ENCODE peak calls at places on chromosome 22, in eight cellular contexts. I, R, X, N, F, T, E and B are unnamed samples.

GRCh38 chr22:40247976-40248375 is 70.3 kb downstream of the TNRC6B start:
- DNase-seq in I (no peak), R (peak), X (no peak), N (no peak), F (no peak), T (no peak), E (no peak), B (no peak)

GRCh38 chr22:47168900-47169800 is 406.7 kb downstream of the TBC1D22A start:
- DNase-seq in I (peak), R (no peak), X (peak), N (peak), F (peak), T (peak), E (peak), B (peak)

GRCh38 chr22:30251661-30252226 is 5.2 kb upstream of the LIF start:
- DNase-seq in I (peak), R (no peak), X (no peak), N (no peak), F (peak), T (no peak), E (no peak), B (no peak)

GRCh38 chr22:39291501-39291900 is 27.9 kb downstream of the RPL3 start:
- DNase-seq in I (no peak), R (no peak), X (no peak), N (no peak), F (no peak), T (no peak), E (no peak), B (no peak)

GRCh38 chr22:27987557-27987956 is 68.5 kb upstream of the PITPNB start:
- DNase-seq in I (peak), R (peak), X (no peak), N (no peak), F (no peak), T (no peak), E (no peak), B (peak)

GRCh38 chr22:43796567-43796966 is 15.5 kb downstream of the EFCAB6 start:
- DNase-seq in I (peak), R (no peak), X (no peak), N (peak), F (no peak), T (no peak), E (no peak), B (peak)

GRCh38 chr22:50361222-50361621 is 18.1 kb downstream of the PPP6R2 start:
- DNase-seq in I (no peak), R (no peak), X (no peak), N (no peak), F (no peak), T (no peak), E (no peak), B (no peak)

GRCh38 chr22:49259870-49260615 is 567.6 kb downstream of the BRD1 start:
- DNase-seq in I (no peak), R (no peak), X (no peak), N (no peak), F (no peak), T (no peak), E (no peak), B (no peak)

GRCh38 chr22:17980638-17981051 is 43.7 kb downstream of the MICAL3 start:
- DNase-seq in I (no peak), R (peak), X (peak), N (peak), F (peak), T (peak), E (no peak), B (peak)

GRCh38 chr22:23767303-23767672 is 484 bp downstream of the CHCHD10 start:
- DNase-seq in I (no peak), R (no peak), X (no peak), N (no peak), F (no peak), T (no peak), E (no peak), B (no peak)

GRCh38 chr22:24521791-24522245 is 26.7 kb downstream of the UPB1 start:
- DNase-seq in I (peak), R (peak), X (peak), N (peak), F (no peak), T (peak), E (peak), B (peak)

GRCh38 chr22:46082633-46083032 is 67.7 kb upstream of the PPARA start:
- DNase-seq in I (no peak), R (no peak), X (no peak), N (no peak), F (no peak), T (no peak), E (peak), B (no peak)

GRCh38 chr22:46084376-46084775 is 66.0 kb upstream of the PPARA start:
- DNase-seq in I (no peak), R (no peak), X (peak), N (no peak), F (peak), T (peak), E (no peak), B (no peak)

GRCh38 chr22:46081831-46082210 is 68.5 kb upstream of the PPARA start:
- DNase-seq in I (no peak), R (no peak), X (peak), N (peak), F (peak), T (peak), E (peak), B (no peak)

GRCh38 chr22:46084943-46085830 is 65.1 kb upstream of the PPARA start:
- DNase-seq in I (no peak), R (no peak), X (peak), N (peak), F (peak), T (peak), E (peak), B (no peak)

DNA sequence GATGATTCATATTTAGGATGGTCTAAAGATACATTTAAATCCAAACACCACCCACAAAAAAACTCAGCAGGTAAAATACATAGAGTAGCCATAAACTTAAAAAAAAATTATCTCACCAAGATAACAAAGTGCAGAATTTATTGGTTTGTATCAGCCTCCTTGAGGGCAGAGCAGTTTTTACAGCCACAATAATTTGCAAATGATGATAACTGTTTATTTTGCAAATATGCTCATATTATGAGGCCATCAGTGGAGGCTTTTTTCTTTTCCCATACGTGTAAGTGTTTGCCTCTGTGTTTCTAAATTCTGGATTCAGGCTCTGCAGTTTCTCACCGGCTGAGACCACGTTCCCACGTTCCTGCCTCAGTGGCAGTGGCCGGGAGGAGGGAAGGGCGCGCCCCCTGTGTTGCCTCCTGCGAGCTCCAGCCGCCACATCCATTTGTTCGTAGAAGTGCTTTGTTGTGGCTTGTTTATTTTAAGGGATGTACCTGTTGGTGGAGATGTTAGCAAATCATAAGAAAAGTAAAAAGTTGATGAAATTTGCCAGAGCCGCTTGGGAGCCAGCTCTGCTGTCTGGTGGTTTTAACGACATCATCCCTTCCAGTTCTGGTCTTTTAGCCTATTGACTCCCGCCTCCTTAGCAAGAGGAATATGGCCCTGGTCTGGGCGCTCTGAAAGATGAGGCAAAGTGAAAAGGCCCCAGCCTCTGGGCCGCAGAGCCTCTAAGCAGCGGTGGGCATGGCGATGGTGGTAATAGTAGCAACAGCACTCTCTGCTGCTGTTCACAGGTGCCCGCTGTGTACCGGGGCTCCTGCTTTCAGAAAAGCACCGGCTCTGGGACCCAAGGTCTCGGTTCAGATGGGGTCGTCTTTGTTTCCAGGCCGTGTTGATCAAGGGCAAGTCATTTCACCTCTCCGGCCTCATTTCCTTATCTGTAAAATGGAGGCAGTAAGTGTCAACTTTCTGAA is 66.7 kb upstream of the PPARA start:
- DNase-seq in I (no peak), R (no peak), X (peak), N (no peak), F (peak), T (peak), E (peak), B (no peak)
- H3K4me3 ChIP-seq in I (peak), R (no peak), X (peak), N (peak), F (peak), T (peak), E (no peak), B (no peak)

DNA sequence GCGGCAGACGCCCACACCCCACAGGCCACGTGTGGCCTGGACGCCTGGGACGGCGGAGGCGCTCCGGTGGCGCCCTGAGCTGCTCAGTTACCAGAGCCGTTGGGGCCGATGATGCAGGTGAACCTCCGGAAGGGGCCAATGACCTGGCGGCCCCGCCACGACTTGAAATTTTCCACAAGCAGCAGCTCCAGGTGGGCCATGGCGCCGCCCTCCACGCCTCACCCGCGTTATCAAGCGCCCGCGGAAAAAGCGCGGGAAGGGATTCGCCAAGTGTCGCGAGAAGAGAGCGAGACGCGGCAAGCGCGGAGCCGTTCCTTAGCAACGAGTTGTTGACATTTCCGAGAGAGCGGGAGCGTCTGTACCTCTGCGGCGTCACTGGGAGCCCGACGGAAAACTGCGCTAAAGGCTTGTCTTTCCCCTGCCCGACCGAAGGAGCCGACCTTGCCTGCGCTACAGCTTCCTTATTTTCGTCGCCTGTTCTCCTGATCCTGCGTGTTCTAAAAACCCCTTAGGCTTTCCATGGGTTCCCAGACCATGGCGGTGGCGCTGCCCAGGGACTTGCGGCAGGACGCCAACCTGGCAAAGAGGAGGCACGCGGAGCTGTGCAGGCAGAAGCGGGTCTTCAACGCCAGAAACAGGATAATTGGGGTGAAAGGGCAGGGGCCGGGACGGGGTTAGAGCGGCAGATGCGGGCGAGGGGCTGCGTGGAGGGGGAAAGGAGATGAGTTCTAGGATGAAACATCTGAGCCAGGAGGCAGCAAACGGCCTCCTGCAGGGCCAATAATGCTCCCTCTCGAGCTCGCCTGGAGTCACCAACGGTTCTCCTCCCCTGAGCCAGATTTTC is at the start of the genes RIBC2 and SMC1B:
- DNase-seq in I (peak), R (no peak), X (peak), N (peak), F (peak), T (peak), E (peak), B (peak)
- H3K4me3 ChIP-seq in I (peak), R (no peak), X (peak), N (peak), F (peak), T (peak), E (no peak), B (peak)

DNA sequence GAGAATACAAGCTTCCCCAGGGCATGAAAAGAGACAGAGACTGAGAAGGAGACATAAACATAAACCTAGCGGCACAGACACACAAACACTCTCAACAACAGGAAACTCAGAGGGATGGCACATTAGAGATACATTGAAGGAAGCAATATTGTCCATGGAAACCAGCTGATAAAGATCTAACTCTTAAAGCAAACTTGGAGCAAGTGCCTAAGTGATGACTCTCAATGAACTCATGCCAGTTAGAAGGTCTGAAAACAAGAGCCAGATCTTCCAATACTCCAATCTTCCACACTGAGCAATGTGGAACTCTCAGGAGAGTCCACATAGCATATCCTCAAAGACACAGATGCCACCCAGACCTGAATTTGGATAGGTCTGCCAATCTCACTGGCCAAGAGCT is 168.8 kb upstream of the ISX start:
- DNase-seq in I (peak), R (no peak), X (no peak), N (no peak), F (no peak), T (no peak), E (no peak), B (no peak)
- H3K4me3 ChIP-seq in I (no peak), R (no peak), X (no peak), N (no peak), F (no peak), T (no peak), E (no peak), B (no peak)

DNA sequence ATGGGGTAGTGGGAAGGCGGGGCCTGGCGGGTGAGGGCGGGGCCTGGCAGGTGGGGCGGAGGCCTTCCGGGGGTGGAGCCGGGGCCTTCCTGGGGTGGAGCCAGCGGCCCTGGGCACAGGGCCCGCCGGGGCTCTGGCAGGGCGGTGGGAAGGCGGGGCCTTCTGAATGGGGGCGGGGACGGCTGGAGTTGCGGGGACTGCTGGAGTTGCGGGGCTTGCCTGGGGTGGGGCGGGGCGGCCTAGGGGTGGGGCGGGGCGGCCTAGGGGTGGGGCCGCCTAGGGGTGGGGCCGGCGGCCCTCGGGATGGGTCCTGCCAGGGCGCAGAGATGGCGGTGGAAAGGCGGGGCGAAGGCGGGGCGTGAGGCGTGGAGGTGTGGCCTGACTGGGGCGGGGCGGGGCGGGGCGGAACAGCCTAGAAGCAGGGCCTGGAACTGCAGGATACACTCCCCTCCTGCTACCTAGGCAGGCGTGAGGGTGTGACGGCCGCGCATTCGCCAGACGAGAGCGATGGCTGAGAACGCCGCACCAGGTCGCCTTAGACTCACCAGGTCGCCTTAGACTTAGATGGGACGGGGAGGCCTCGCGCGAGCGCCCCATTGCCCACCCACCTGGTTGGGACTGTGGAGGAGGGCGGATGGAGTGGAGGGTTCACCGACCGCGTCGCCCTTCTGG is 19.3 kb downstream of the RRP7A start:
- DNase-seq in I (peak), R (peak), X (peak), N (peak), F (peak), T (peak), E (peak), B (no peak)
- H3K4me3 ChIP-seq in I (no peak), R (no peak), X (peak), N (peak), F (peak), T (peak), E (no peak), B (no peak)

GRCh38 chr22:26615830-26616435 is 1.9 kb downstream of the CRYBB1 start:
- DNase-seq in I (no peak), R (no peak), X (no peak), N (no peak), F (no peak), T (no peak), E (no peak), B (no peak)

GRCh38 chr22:26618487-26618886 is 660 bp upstream of the CRYBB1 start:
- DNase-seq in I (no peak), R (no peak), X (no peak), N (no peak), F (no peak), T (no peak), E (no peak), B (no peak)

GRCh38 chr22:26615149-26615548 is 2.7 kb downstream of the CRYBB1 start:
- DNase-seq in I (no peak), R (peak), X (no peak), N (no peak), F (no peak), T (no peak), E (no peak), B (no peak)

GRCh38 chr22:26617251-26618199 is at the start of gene CRYBB1:
- DNase-seq in I (peak), R (no peak), X (no peak), N (no peak), F (peak), T (no peak), E (no peak), B (peak)

DNA sequence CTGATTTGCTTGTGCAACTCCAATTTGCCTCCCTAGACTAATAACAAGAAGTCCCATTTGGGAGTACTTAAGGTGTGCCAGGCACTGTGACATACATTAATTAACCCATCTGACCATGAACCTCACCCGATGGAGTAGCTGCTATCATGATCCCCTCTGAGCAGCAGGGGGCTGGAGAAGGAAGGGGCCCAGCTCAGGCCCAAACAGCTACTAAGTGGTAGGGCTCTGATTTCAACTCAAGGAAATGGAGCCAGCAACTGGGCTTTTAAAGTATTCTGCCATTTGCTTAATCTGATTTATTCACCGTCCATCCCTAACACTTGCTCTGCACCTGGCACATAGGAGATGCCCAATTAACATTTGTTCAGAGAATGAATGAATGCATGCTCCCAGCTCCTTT is 1.2 kb downstream of the CRYBB1 start:
- DNase-seq in I (no peak), R (no peak), X (no peak), N (no peak), F (no peak), T (no peak), E (no peak), B (no peak)
- H3K4me3 ChIP-seq in I (no peak), R (no peak), X (no peak), N (no peak), F (no peak), T (no peak), E (no peak), B (no peak)

GRCh38 chr22:10961043-10961860 is 4566.7 kb upstream of the OR11H1 start:
- DNase-seq in I (no peak), R (no peak), X (peak), N (no peak), F (no peak), T (no peak), E (no peak), B (no peak)
- H3K4me3 ChIP-seq in I (no peak), R (no peak), X (no peak), N (no peak), F (no peak), T (no peak), E (no peak), B (no peak)

GRCh38 chr22:45554040-45554406 is 51.3 kb downstream of the FBLN1 start:
- DNase-seq in I (no peak), R (no peak), X (no peak), N (no peak), F (no peak), T (no peak), E (no peak), B (no peak)
- H3K4me3 ChIP-seq in I (no peak), R (no peak), X (no peak), N (no peak), F (no peak), T (no peak), E (no peak), B (no peak)